ENCODE peak calls at places on chromosomes 12 and 14, in five cellular contexts. A is fibroblast of gingiva; L is stimulated activated CD8-positive, alpha-beta memory T cell treated with anti-CD3 and anti-CD28 coated beads, Interleukin-15, amount 100 ng/mL, for 24 hours; U is ELR; O is COR-L47. Q is an unnamed sample.

GRCh38 chr12:48917857-48918537 is 7.3 kb downstream of the FKBP11 start:
- DNase-seq in A (no peak), L (no peak), U (no peak), O (no peak), Q (no peak)

GRCh38 chr12:42729532-42729895 is 140.0 kb upstream of the PRICKLE1 start:
- DNase-seq in A (no peak), L (no peak), U (no peak), O (no peak), Q (no peak)

GRCh38 chr14:56333361-56334279 is 215.4 kb downstream of the PELI2 start:
- DNase-seq in A (peak), L (no peak), U (peak), O (no peak), Q (no peak)

GRCh38 chr12:88775742-88776151 is 195.5 kb upstream of the KITLG start:
- DNase-seq in A (no peak), L (no peak), U (no peak), O (no peak), Q (no peak)

GRCh38 chr12:63068857-63069442 is 82.1 kb downstream of the AVPR1A start:
- DNase-seq in A (peak), L (no peak), U (peak), O (peak), Q (no peak)

GRCh38 chr12:27336254-27336653 is 3.6 kb downstream of the BMAL2 start:
- DNase-seq in A (no peak), L (no peak), U (no peak), O (no peak), Q (no peak)

GRCh38 chr12:106841471-106842302 is 67.2 kb downstream of the RIC8B start:
- DNase-seq in A (peak), L (no peak), U (peak), O (peak), Q (no peak)

GRCh38 chr12:130427381-130427887 is 89.7 kb downstream of the PIWIL1 start:
- DNase-seq in A (no peak), L (no peak), U (no peak), O (no peak), Q (no peak)

GRCh38 chr14:102949062-102949800 is 26.8 kb downstream of the AMN start:
- DNase-seq in A (no peak), L (no peak), U (peak), O (no peak), Q (no peak)

GRCh38 chr12:79776111-79776510 is 85.3 kb upstream of the PAWR start:
- DNase-seq in A (peak), L (no peak), U (peak), O (no peak), Q (no peak)

GRCh38 chr14:104784846-104785707 is 10.5 kb downstream of the AKT1 start:
- DNase-seq in A (no peak), L (no peak), U (no peak), O (peak), Q (no peak)

GRCh38 chr12:6765048-6765633 is 1.0 kb upstream of the PTMS start:
- DNase-seq in A (no peak), L (no peak), U (peak), O (no peak), Q (no peak)

GRCh38 chr12:100138048-100138907 is 4.4 kb downstream of the BLTP3B start:
- DNase-seq in A (no peak), L (no peak), U (peak), O (no peak), Q (no peak)

GRCh38 chr12:93460882-93461281 is 6.4 kb upstream of the MRPL42 start:
- DNase-seq in A (no peak), L (no peak), U (no peak), O (no peak), Q (no peak)

GRCh38 chr12:122837306-122838265 is 2.3 kb downstream of the HIP1R start:
- DNase-seq in A (no peak), L (no peak), U (no peak), O (peak), Q (no peak)

GRCh38 chr12:45655186-45655585 is 74.3 kb upstream of the ARID2 start:
- DNase-seq in A (peak), L (no peak), U (peak), O (peak), Q (no peak)

GRCh38 chr14:58077621-58078020 is 74.4 kb downstream of the ARMH4 start:
- DNase-seq in A (no peak), L (no peak), U (peak), O (no peak), Q (no peak)

GRCh38 chr12:28535216-28535615 is 345.0 kb downstream of the CCDC91 start:
- DNase-seq in A (peak), L (no peak), U (peak), O (no peak), Q (no peak)

GRCh38 chr12:125185740-125186470 is 120.7 kb downstream of the AACS start:
- DNase-seq in A (peak), L (no peak), U (peak), O (peak), Q (peak)

GRCh38 chr14:74302160-74302628 is 540 bp downstream of the ABCD4 start:
- DNase-seq in A (peak), L (no peak), U (peak), O (peak), Q (no peak)

GRCh38 chr12:13041224-13041623 is 3.0 kb upstream of the FAM234B start:
- DNase-seq in A (no peak), L (no peak), U (no peak), O (no peak), Q (no peak)

GRCh38 chr14:73261075-73261474 is 23.8 kb downstream of the PAPLN start:
- DNase-seq in A (no peak), L (no peak), U (no peak), O (no peak), Q (no peak)

GRCh38 chr14:38357557-38357956 is 101.7 kb upstream of the CLEC14A start:
- DNase-seq in A (peak), L (no peak), U (peak), O (no peak), Q (no peak)

GRCh38 chr14:41280745-41281144 is 325.9 kb upstream of the LRFN5 start:
- DNase-seq in A (no peak), L (no peak), U (peak), O (no peak), Q (no peak)

GRCh38 chr14:77044776-77045569 is 16.5 kb upstream of the IRF2BPL start:
- DNase-seq in A (peak), L (no peak), U (no peak), O (no peak), Q (no peak)

GRCh38 chr12:132275110-132275531 is 54.3 kb downstream of the GALNT9 start:
- DNase-seq in A (peak), L (no peak), U (peak), O (no peak), Q (no peak)

GRCh38 chr14:24080888-24081738 is 9.8 kb downstream of the CPNE6 start:
- DNase-seq in A (no peak), L (peak), U (peak), O (peak), Q (peak)

GRCh38 chr14:66507722-66508546 is at the start of gene GPHN:
- DNase-seq in A (peak), L (peak), U (peak), O (peak), Q (peak)

GRCh38 chr12:53427905-53428594 is 4.4 kb downstream of the AMHR2 start:
- DNase-seq in A (peak), L (no peak), U (peak), O (no peak), Q (no peak)

GRCh38 chr14:78598046-78598652 is 428.0 kb downstream of the NRXN3 start:
- DNase-seq in A (peak), L (peak), U (peak), O (peak), Q (peak)

GRCh38 chr14:70170976-70171375 is 17.8 kb downstream of the SLC8A3 start:
- DNase-seq in A (no peak), L (no peak), U (no peak), O (no peak), Q (no peak)

Q was measured in caudate nucleus.